ENCODE peak calls at places on chromosomes 3 and 15, in eight cellular contexts. P, X, I, N, U, L, T and G are unnamed samples.

GRCh38 chr3:116785226-116785625 is 75.6 kb downstream of the TUSC7 start:
- DNase-seq in P (no peak), X (no peak), I (no peak), N (no peak), U (peak; percentile 28), L (no peak), T (no peak), G (no peak)

GRCh38 chr3:22720596-22720995 is 482.5 kb upstream of the UBE2E2 start:
- DNase-seq in P (no peak), X (no peak), I (no peak), N (no peak), U (no peak), L (no peak), T (no peak), G (no peak)

GRCh38 chr3:45978348-45978747 is 17.3 kb downstream of the FYCO1 start:
- DNase-seq in P (no peak), X (no peak), I (peak; percentile 89), N (no peak), U (no peak), L (peak; percentile 82), T (no peak), G (no peak)

GRCh38 chr15:62781081-62781497 is 261.5 kb upstream of the TPM1 start:
- DNase-seq in P (no peak), X (peak; percentile 15), I (no peak), N (no peak), U (no peak), L (no peak), T (no peak), G (no peak)

GRCh38 chr3:4600526-4600925 is 107.4 kb downstream of the ITPR1 start:
- DNase-seq in P (no peak), X (no peak), I (no peak), N (no peak), U (no peak), L (no peak), T (no peak), G (no peak)

GRCh38 chr3:124384527-124384926 is 345.7 kb upstream of the UMPS start:
- DNase-seq in P (no peak), X (no peak), I (no peak), N (no peak), U (no peak), L (no peak), T (no peak), G (no peak)

GRCh38 chr15:70575251-70576227 is 187.8 kb downstream of the UACA start:
- DNase-seq in P (no peak), X (no peak), I (no peak), N (no peak), U (no peak), L (no peak), T (no peak), G (no peak)

GRCh38 chr3:185558395-185558794 is 6.0 kb upstream of the LIPH start:
- DNase-seq in P (peak; percentile 81), X (no peak), I (peak; percentile 89), N (no peak), U (no peak), L (peak; percentile 78), T (no peak), G (no peak)

GRCh38 chr15:62845239-62846126 is 197.1 kb upstream of the TPM1 start:
- DNase-seq in P (peak; percentile 37), X (peak; percentile 66), I (no peak), N (no peak), U (no peak), L (no peak), T (no peak), G (no peak)

GRCh38 chr15:89745768-89746167 is 5.3 kb downstream of the MESP1 start:
- DNase-seq in P (no peak), X (no peak), I (no peak), N (no peak), U (no peak), L (no peak), T (no peak), G (no peak)

GRCh38 chr3:52536112-52536368 is 365 bp upstream of the UQCC5 start:
- DNase-seq in P (no peak), X (no peak), I (no peak), N (no peak), U (no peak), L (no peak), T (no peak), G (no peak)

GRCh38 chr3:179560791-179561190 is 1.9 kb upstream of the ACTL6A start:
- DNase-seq in P (no peak), X (no peak), I (no peak), N (no peak), U (no peak), L (no peak), T (no peak), G (no peak)

GRCh38 chr3:179565496-179565895 is 2.8 kb downstream of the ACTL6A start:
- DNase-seq in P (no peak), X (no peak), I (no peak), N (no peak), U (no peak), L (no peak), T (no peak), G (no peak)

GRCh38 chr3:179558742-179559364 is 3.9 kb upstream of the ACTL6A start:
- DNase-seq in P (peak; percentile 72), X (peak; percentile 46), I (peak; percentile 50), N (peak; percentile 13), U (peak; percentile 54), L (no peak), T (peak; percentile 56), G (no peak)

GRCh38 chr3:179562467-179563297 is at the start of gene ACTL6A:
- DNase-seq in P (peak; percentile 99), X (peak; percentile 97), I (peak; percentile 100), N (peak; percentile 97), U (peak; percentile 100), L (peak; percentile 100), T (peak; percentile 100), G (peak; percentile 99)

DNA sequence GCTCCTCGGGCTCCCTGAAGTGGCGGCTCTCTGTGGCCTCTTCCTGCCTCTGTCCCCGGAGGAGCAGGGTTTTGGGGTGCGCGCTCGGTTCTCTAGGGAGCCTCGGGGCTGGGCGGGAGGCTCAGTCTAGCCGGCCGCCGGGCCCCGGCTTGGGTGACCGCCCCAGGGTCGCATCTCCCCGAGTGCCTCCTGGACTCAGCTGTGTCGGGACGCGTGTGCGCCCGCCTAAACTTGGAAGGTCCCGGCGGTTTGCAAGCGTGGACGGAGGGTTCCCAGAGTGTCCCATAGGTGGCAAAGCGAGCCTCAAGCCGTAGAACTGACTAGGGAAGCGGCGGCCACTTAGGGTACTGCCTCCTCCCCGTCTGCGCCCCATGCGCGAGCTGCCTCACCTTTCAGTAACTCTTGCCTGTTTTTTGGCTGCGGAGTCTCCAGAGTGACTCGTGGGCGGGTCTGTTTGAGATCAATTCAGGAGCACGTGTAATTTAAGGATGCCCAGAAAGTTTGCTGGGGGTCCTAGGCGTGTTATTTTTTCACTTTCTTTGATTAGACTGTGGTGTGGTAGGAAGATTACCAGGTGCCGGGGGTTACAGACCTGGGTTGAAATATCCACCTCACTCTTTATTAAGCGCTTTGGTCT is 690 bp downstream of the ACTL6A start:
- DNase-seq in P (peak; percentile 86), X (peak; percentile 55), I (peak; percentile 61), N (peak; percentile 41), U (peak; percentile 71), L (peak; percentile 86), T (peak; percentile 52), G (peak; percentile 64)
- TF ChIP-seq CTCF in P (no peak), X (peak; percentile 26), I (peak; percentile 57), N (peak; percentile 30), U (peak; percentile 56), L (peak; percentile 56), T (peak; percentile 67), G (peak; percentile 55)

GRCh38 chr3:19739504-19739903 is 194.5 kb downstream of the EFHB start:
- DNase-seq in P (no peak), X (no peak), I (no peak), N (no peak), U (no peak), L (no peak), T (no peak), G (no peak)
- TF ChIP-seq CTCF in P (no peak), X (no peak), I (no peak), N (no peak), U (no peak), L (no peak), T (no peak), G (no peak)

DNA sequence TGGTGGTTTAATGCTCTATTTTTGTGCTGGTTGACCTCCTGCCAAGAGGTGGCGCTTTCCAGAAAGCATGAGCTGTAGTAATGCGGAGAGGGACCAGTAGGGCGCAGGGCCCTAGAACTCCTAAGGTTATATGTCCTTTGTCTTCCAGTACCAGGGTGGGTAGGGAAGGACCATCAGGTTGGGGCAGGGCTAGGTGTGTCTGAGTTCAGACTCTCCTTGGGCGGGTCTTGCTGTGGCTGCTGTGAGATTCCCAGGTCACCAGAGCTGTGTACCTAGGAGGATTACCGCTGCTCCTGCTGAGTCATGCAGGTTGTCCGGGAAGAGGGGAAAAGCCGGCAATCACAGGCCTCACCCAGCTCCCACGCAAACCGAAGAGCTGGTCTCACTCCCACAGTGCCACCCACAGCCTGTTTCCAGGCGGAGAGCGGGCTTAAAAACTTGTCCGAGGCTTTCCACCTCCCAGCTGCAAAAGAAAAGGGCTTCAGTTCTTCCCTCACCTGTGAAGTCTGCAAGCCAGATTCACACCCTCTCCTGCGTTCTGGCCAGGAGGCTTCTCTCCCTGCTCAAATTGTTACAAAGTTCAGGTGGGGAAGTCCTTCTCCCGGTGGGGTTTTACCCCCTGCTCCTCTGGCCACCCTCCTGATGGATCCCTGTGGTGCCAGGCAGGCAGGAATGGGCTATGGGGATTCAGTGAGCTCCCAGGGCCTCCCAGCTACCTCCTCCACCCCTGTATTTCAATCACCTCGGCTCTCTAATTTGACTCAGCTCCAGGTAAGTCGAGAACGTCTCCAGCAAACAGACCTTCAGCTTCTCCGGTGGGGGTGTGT is 37.7 kb upstream of the BCHE start:
- DNase-seq in P (peak; percentile 43), X (no peak), I (no peak), N (no peak), U (peak; percentile 42), L (peak; percentile 46), T (no peak), G (no peak)
- TF ChIP-seq CTCF in P (no peak), X (no peak), I (no peak), N (no peak), U (peak; percentile 51), L (no peak), T (no peak), G (no peak)

GRCh38 chr3:151580592-151580991 is 119.7 kb upstream of the IGSF10 start:
- DNase-seq in P (peak; percentile 51), X (peak; percentile 97), I (no peak), N (no peak), U (no peak), L (no peak), T (no peak), G (no peak)

GRCh38 chr3:151579571-151580270 is 118.9 kb upstream of the IGSF10 start:
- DNase-seq in P (no peak), X (peak; percentile 73), I (no peak), N (peak; percentile 30), U (no peak), L (no peak), T (peak; percentile 15), G (no peak)

GRCh38 chr3:151576524-151576923 is 115.7 kb upstream of the IGSF10 start:
- DNase-seq in P (no peak), X (no peak), I (no peak), N (no peak), U (no peak), L (no peak), T (no peak), G (no peak)

GRCh38 chr3:151581046-151581445 is 120.2 kb upstream of the IGSF10 start:
- DNase-seq in P (no peak), X (peak; percentile 74), I (no peak), N (no peak), U (no peak), L (no peak), T (no peak), G (no peak)

GRCh38 chr3:151578495-151578894 is 117.6 kb upstream of the IGSF10 start:
- DNase-seq in P (no peak), X (no peak), I (no peak), N (no peak), U (no peak), L (no peak), T (no peak), G (no peak)
- TF ChIP-seq CTCF in P (no peak), X (no peak), I (no peak), N (no peak), U (peak; percentile 49), L (no peak), T (no peak), G (no peak)